ENCODE peak calls at places on chromosomes 7 and 10, in six cellular contexts. One of them, this sample, is unnamed.
A peak's percentile ranks its signal among the peaks of the same experiment; 100 is the strongest.

GRCh38 chr10:15370741-15371701 is at the start of gene FAM171A1:
- DNase-seq in CD8-positive, alpha-beta T cell: peak; percentile 46
- DNase-seq in CD8-positive, alpha-beta memory T cell: peak; percentile 46
- DNase-seq in SJSA1: peak; percentile 15
- DNase-seq in fibroblast of lung: peak; percentile 51
- DNase-seq in psoas muscle: peak; percentile 64
- DNase-seq in this sample: peak; percentile 72

GRCh38 chr7:70097639-70098038 is 499.4 kb downstream of the AUTS2 start:
- DNase-seq in CD8-positive, alpha-beta T cell: no peak
- DNase-seq in CD8-positive, alpha-beta memory T cell: no peak
- DNase-seq in SJSA1: no peak
- DNase-seq in fibroblast of lung: no peak
- DNase-seq in psoas muscle: no peak
- DNase-seq in this sample: no peak

GRCh38 chr7:156751319-156751718 is 110.7 kb downstream of the RNF32 start:
- DNase-seq in CD8-positive, alpha-beta T cell: no peak
- DNase-seq in CD8-positive, alpha-beta memory T cell: no peak
- DNase-seq in SJSA1: peak; percentile 7
- DNase-seq in fibroblast of lung: peak; percentile 82
- DNase-seq in psoas muscle: no peak
- DNase-seq in this sample: no peak

GRCh38 chr7:17690030-17690429 is 250.3 kb downstream of the SNX13 start:
- DNase-seq in CD8-positive, alpha-beta T cell: no peak
- DNase-seq in CD8-positive, alpha-beta memory T cell: no peak
- DNase-seq in SJSA1: peak; percentile 38
- DNase-seq in fibroblast of lung: peak; percentile 95
- DNase-seq in psoas muscle: no peak
- DNase-seq in this sample: no peak

GRCh38 chr7:110595694-110596093 is 495.2 kb upstream of the LRRN3 start:
- DNase-seq in CD8-positive, alpha-beta T cell: no peak
- DNase-seq in CD8-positive, alpha-beta memory T cell: peak; percentile 10
- DNase-seq in SJSA1: no peak
- DNase-seq in fibroblast of lung: no peak
- DNase-seq in psoas muscle: no peak
- DNase-seq in this sample: no peak

GRCh38 chr7:4073750-4074149 is 608.3 kb upstream of the FOXK1 start:
- DNase-seq in CD8-positive, alpha-beta T cell: no peak
- DNase-seq in CD8-positive, alpha-beta memory T cell: no peak
- DNase-seq in SJSA1: no peak
- DNase-seq in fibroblast of lung: no peak
- DNase-seq in psoas muscle: no peak
- DNase-seq in this sample: no peak

GRCh38 chr7:44333971-44334733 is 8.8 kb upstream of the CAMK2B start:
- DNase-seq in CD8-positive, alpha-beta T cell: no peak
- DNase-seq in CD8-positive, alpha-beta memory T cell: no peak
- DNase-seq in SJSA1: no peak
- DNase-seq in fibroblast of lung: no peak
- DNase-seq in psoas muscle: no peak
- DNase-seq in this sample: no peak

GRCh38 chr10:102133373-102134195 is 744 bp downstream of the PPRC1 start:
- DNase-seq in CD8-positive, alpha-beta T cell: peak; percentile 39
- DNase-seq in CD8-positive, alpha-beta memory T cell: peak; percentile 31
- DNase-seq in SJSA1: peak; percentile 72
- DNase-seq in fibroblast of lung: peak; percentile 77
- DNase-seq in psoas muscle: peak; percentile 91
- DNase-seq in this sample: peak; percentile 80

GRCh38 chr10:29811751-29812427 is 177.1 kb upstream of the SVIL start:
- DNase-seq in CD8-positive, alpha-beta T cell: no peak
- DNase-seq in CD8-positive, alpha-beta memory T cell: peak; percentile 1
- DNase-seq in SJSA1: peak; percentile 40
- DNase-seq in fibroblast of lung: peak; percentile 99
- DNase-seq in psoas muscle: peak; percentile 65
- DNase-seq in this sample: peak; percentile 26

GRCh38 chr10:110011679-110012078 is 3.9 kb downstream of the ADD3 start:
- DNase-seq in CD8-positive, alpha-beta T cell: no peak
- DNase-seq in CD8-positive, alpha-beta memory T cell: no peak
- DNase-seq in SJSA1: no peak
- DNase-seq in fibroblast of lung: no peak
- DNase-seq in psoas muscle: no peak
- DNase-seq in this sample: no peak
- H3K4me1 ChIP-seq in CD8-positive, alpha-beta T cell: peaks cover 67% of the 10 kb centered on the region
- H3K4me1 ChIP-seq in CD8-positive, alpha-beta memory T cell: peaks cover 62% of the 10 kb centered on the region
- H3K4me1 ChIP-seq in SJSA1: peaks cover 40% of the 10 kb centered on the region
- H3K4me1 ChIP-seq in fibroblast of lung: peaks cover 7% of the 10 kb centered on the region
- H3K4me1 ChIP-seq in psoas muscle: peaks cover 22% of the 10 kb centered on the region
- H3K4me1 ChIP-seq in this sample: no peaks in the 10 kb centered on the region

GRCh38 chr10:130282492-130283233 is 146.5 kb downstream of the GLRX3 start:
- DNase-seq in CD8-positive, alpha-beta T cell: no peak
- DNase-seq in CD8-positive, alpha-beta memory T cell: no peak
- DNase-seq in SJSA1: no peak
- DNase-seq in fibroblast of lung: no peak
- DNase-seq in psoas muscle: no peak
- DNase-seq in this sample: no peak
- H3K9me3 ChIP-seq in CD8-positive, alpha-beta T cell: peaks cover 45% of the 10 kb centered on the region
- H3K9me3 ChIP-seq in CD8-positive, alpha-beta memory T cell: peaks cover 48% of the 10 kb centered on the region
- H3K9me3 ChIP-seq in SJSA1: peaks cover 41% of the 10 kb centered on the region
- H3K9me3 ChIP-seq in fibroblast of lung: no peaks in the 10 kb centered on the region
- H3K9me3 ChIP-seq in psoas muscle: peaks cover 83% of the 10 kb centered on the region
- H3K9me3 ChIP-seq in this sample: peaks cover 10% of the 10 kb centered on the region

GRCh38 chr10:32958992-32959703 is 1.1 kb upstream of the ITGB1 start:
- DNase-seq in CD8-positive, alpha-beta T cell: no peak
- DNase-seq in CD8-positive, alpha-beta memory T cell: no peak
- DNase-seq in SJSA1: no peak
- DNase-seq in fibroblast of lung: no peak
- DNase-seq in psoas muscle: no peak
- DNase-seq in this sample: no peak

GRCh38 chr10:32958085-32958991 is at the start of gene ITGB1:
- DNase-seq in CD8-positive, alpha-beta T cell: peak; percentile 85
- DNase-seq in CD8-positive, alpha-beta memory T cell: peak; percentile 84
- DNase-seq in SJSA1: peak; percentile 99
- DNase-seq in fibroblast of lung: peak; percentile 94
- DNase-seq in psoas muscle: peak; percentile 99
- DNase-seq in this sample: peak; percentile 97

GRCh38 chr10:32955790-32956189 is 2.2 kb downstream of the ITGB1 start:
- DNase-seq in CD8-positive, alpha-beta T cell: no peak
- DNase-seq in CD8-positive, alpha-beta memory T cell: no peak
- DNase-seq in SJSA1: no peak
- DNase-seq in fibroblast of lung: no peak
- DNase-seq in psoas muscle: no peak
- DNase-seq in this sample: no peak

GRCh38 chr10:32956365-32957197 is 1.4 kb downstream of the ITGB1 start:
- DNase-seq in CD8-positive, alpha-beta T cell: no peak
- DNase-seq in CD8-positive, alpha-beta memory T cell: no peak
- DNase-seq in SJSA1: no peak
- DNase-seq in fibroblast of lung: no peak
- DNase-seq in psoas muscle: no peak
- DNase-seq in this sample: no peak

GRCh38 chr10:32957341-32958084 is 517 bp downstream of the ITGB1 start:
- DNase-seq in CD8-positive, alpha-beta T cell: peak; percentile 35
- DNase-seq in CD8-positive, alpha-beta memory T cell: peak; percentile 47
- DNase-seq in SJSA1: peak; percentile 62
- DNase-seq in fibroblast of lung: no peak
- DNase-seq in psoas muscle: peak; percentile 82
- DNase-seq in this sample: peak; percentile 54
- H3K4me1 ChIP-seq in CD8-positive, alpha-beta T cell: peaks cover 31% of the 10 kb centered on the region
- H3K4me1 ChIP-seq in CD8-positive, alpha-beta memory T cell: peaks cover 38% of the 10 kb centered on the region
- H3K4me1 ChIP-seq in SJSA1: peaks cover 59% of the 10 kb centered on the region
- H3K4me1 ChIP-seq in fibroblast of lung: peaks cover 9% of the 10 kb centered on the region
- H3K4me1 ChIP-seq in psoas muscle: peaks cover 69% of the 10 kb centered on the region
- H3K4me1 ChIP-seq in this sample: peaks cover 7% of the 10 kb centered on the region

GRCh38 chr7:84125654-84126053 is 68.9 kb downstream of the SEMA3A start:
- DNase-seq in CD8-positive, alpha-beta T cell: no peak
- DNase-seq in CD8-positive, alpha-beta memory T cell: no peak
- DNase-seq in SJSA1: no peak
- DNase-seq in fibroblast of lung: no peak
- DNase-seq in psoas muscle: no peak
- DNase-seq in this sample: no peak

GRCh38 chr7:84122582-84123360 is 71.8 kb downstream of the SEMA3A start:
- DNase-seq in CD8-positive, alpha-beta T cell: no peak
- DNase-seq in CD8-positive, alpha-beta memory T cell: no peak
- DNase-seq in SJSA1: no peak
- DNase-seq in fibroblast of lung: no peak
- DNase-seq in psoas muscle: no peak
- DNase-seq in this sample: no peak

DNA sequence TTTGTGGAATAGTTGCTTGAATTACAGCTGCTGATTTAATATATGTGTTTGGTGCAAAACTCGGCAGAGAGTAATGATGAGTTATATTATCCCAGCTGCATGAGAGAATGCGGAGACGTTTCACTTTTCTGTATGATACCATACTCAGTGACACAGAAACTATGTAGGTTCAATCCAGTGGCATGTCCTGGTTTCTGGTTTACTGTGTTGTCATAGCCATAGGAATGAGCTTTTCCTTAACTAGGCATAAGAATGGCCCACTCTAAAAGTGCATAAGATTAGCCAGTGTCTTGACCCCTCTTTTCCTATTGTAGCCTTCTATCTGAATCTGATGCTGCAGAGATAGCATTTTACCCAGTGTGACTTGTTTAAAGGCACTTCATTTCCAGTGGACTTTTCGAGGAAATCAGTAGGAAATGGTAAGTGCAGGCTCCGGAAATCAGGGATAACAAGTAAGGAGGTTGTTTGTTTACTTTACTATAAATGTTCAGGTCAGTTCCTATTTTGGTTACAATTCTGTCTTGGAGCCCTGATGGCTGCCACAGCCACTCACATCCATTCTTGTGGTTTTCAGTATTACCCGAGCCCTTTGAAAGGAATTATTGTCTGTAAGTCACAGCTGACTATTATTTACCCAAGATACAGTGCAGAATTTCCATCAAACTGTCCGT is 70.6 kb downstream of the SEMA3A start:
- DNase-seq in CD8-positive, alpha-beta T cell: no peak
- DNase-seq in CD8-positive, alpha-beta memory T cell: no peak
- DNase-seq in SJSA1: peak; percentile 62
- DNase-seq in fibroblast of lung: peak; percentile 41
- DNase-seq in psoas muscle: no peak
- DNase-seq in this sample: no peak
- H3K9me3 ChIP-seq in CD8-positive, alpha-beta T cell: no peaks in the 10 kb centered on the region
- H3K9me3 ChIP-seq in CD8-positive, alpha-beta memory T cell: no peaks in the 10 kb centered on the region
- H3K9me3 ChIP-seq in SJSA1: no peaks in the 10 kb centered on the region
- H3K9me3 ChIP-seq in fibroblast of lung: no peaks in the 10 kb centered on the region
- H3K9me3 ChIP-seq in psoas muscle: no peaks in the 10 kb centered on the region
- H3K9me3 ChIP-seq in this sample: no peaks in the 10 kb centered on the region

GRCh38 chr10:80197972-80198591 is 7.3 kb downstream of the ANXA11 start:
- DNase-seq in CD8-positive, alpha-beta T cell: no peak
- DNase-seq in CD8-positive, alpha-beta memory T cell: peak; percentile 23
- DNase-seq in SJSA1: no peak
- DNase-seq in fibroblast of lung: no peak
- DNase-seq in psoas muscle: peak; percentile 79
- DNase-seq in this sample: no peak
- H3K4me1 ChIP-seq in CD8-positive, alpha-beta T cell: peaks cover 85% of the 10 kb centered on the region
- H3K4me1 ChIP-seq in CD8-positive, alpha-beta memory T cell: peaks cover 86% of the 10 kb centered on the region
- H3K4me1 ChIP-seq in SJSA1: peaks cover 8% of the 10 kb centered on the region
- H3K4me1 ChIP-seq in fibroblast of lung: peaks cover 26% of the 10 kb centered on the region
- H3K4me1 ChIP-seq in psoas muscle: peaks cover 98% of the 10 kb centered on the region
- H3K4me1 ChIP-seq in this sample: peaks cover 73% of the 10 kb centered on the region

GRCh38 chr7:157819517-157819807 is 482.7 kb downstream of the DNAJB6 start:
- DNase-seq in CD8-positive, alpha-beta T cell: no peak
- DNase-seq in CD8-positive, alpha-beta memory T cell: no peak
- DNase-seq in SJSA1: no peak
- DNase-seq in fibroblast of lung: no peak
- DNase-seq in psoas muscle: no peak
- DNase-seq in this sample: no peak
- H3K9me3 ChIP-seq in CD8-positive, alpha-beta T cell: no peaks in the 10 kb centered on the region
- H3K9me3 ChIP-seq in CD8-positive, alpha-beta memory T cell: no peaks in the 10 kb centered on the region
- H3K9me3 ChIP-seq in SJSA1: peaks cover 27% of the 10 kb centered on the region
- H3K9me3 ChIP-seq in fibroblast of lung: peaks cover 8% of the 10 kb centered on the region
- H3K9me3 ChIP-seq in psoas muscle: no peaks in the 10 kb centered on the region
- H3K9me3 ChIP-seq in this sample: no peaks in the 10 kb centered on the region